ENCODE peak calls at places on chromosome 6, in seven cellular contexts. I is left lung, J is coronary artery, S is dorsolateral prefrontal cortex, P is lung, C is hepatocyte, N is upper lobe of right lung. Q is an unnamed sample.

GRCh38 chr6:98416027-98416426 is 418.3 kb upstream of the POU3F2 start:
- DNase-seq in I (no peak), S (peak; percentile 30), J (no peak), N (no peak), P (no peak), C (no peak), Q (no peak)

GRCh38 chr6:108031968-108032367 is 42.6 kb downstream of the OSTM1 start:
- DNase-seq in J (no peak), P (no peak), C (no peak), N (no peak), S (no peak), I (no peak), Q (no peak)

GRCh38 chr6:95503568-95503967 is 73.8 kb upstream of the MANEA start:
- DNase-seq in C (no peak), I (no peak), N (no peak), J (no peak), S (no peak), P (no peak), Q (no peak)

GRCh38 chr6:105753184-105754097 is 332.7 kb upstream of the PRDM1 start:
- DNase-seq in P (no peak), I (no peak), N (no peak), J (no peak), C (no peak), S (no peak), Q (no peak)

GRCh38 chr6:152313542-152314482 is 323.4 kb downstream of the SYNE1 start:
- DNase-seq in I (no peak), C (peak; percentile 60), P (no peak), N (no peak), J (no peak), S (no peak), Q (peak; percentile 29)

GRCh38 chr6:21067521-21067920 is 526.0 kb upstream of the SOX4 start:
- DNase-seq in I (no peak), J (no peak), N (no peak), S (no peak), P (no peak), C (no peak), Q (no peak)

GRCh38 chr6:163543311-163543710 is 128.8 kb downstream of the QKI start:
- DNase-seq in I (no peak), P (no peak), N (no peak), J (no peak), S (no peak), C (no peak), Q (no peak)

GRCh38 chr6:41345901-41346300 is 10.5 kb downstream of the NCR2 start:
- DNase-seq in P (peak; percentile 20), N (no peak), J (no peak), S (no peak), C (no peak), I (no peak), Q (no peak)

GRCh38 chr6:38078671-38079070 is 259.1 kb downstream of the ZFAND3 start:
- DNase-seq in S (no peak), P (no peak), C (no peak), N (no peak), I (no peak), J (no peak), Q (no peak)

GRCh38 chr6:13292774-13293173 is 35.6 kb downstream of the TBC1D7 start:
- DNase-seq in C (no peak), P (no peak), S (no peak), N (no peak), I (no peak), J (no peak), Q (no peak)

GRCh38 chr6:32655311-32655710 is 11.1 kb downstream of the HLA-DQB1 start:
- DNase-seq in S (no peak), P (no peak), C (no peak), J (no peak), I (no peak), N (no peak), Q (no peak)

GRCh38 chr6:7687145-7688113 is 38.5 kb upstream of the BMP6 start:
- DNase-seq in I (no peak), J (no peak), S (no peak), N (no peak), P (no peak), C (no peak), Q (no peak)

GRCh38 chr6:46411798-46412197 is 79.5 kb downstream of the RCAN2 start:
- DNase-seq in I (no peak), S (no peak), J (no peak), N (no peak), P (no peak), C (no peak), Q (no peak)

GRCh38 chr6:31122803-31123706 is 2.8 kb upstream of the CDSN start:
- DNase-seq in S (peak; percentile 50), I (peak; percentile 79), N (peak; percentile 75), J (no peak), P (peak; percentile 87), C (peak; percentile 83), Q (no peak)

GRCh38 chr6:170024940-170025339 is 265.9 kb downstream of the DLL1 start:
- DNase-seq in P (no peak), N (no peak), S (no peak), I (peak; percentile 38), J (peak; percentile 46), C (peak; percentile 80), Q (no peak)

GRCh38 chr6:112592159-112592558 is 245.0 kb downstream of the RFPL4B start:
- DNase-seq in J (no peak), C (no peak), S (no peak), I (no peak), N (no peak), P (no peak), Q (no peak)

GRCh38 chr6:40473026-40473425 is 114.1 kb downstream of the LRFN2 start:
- DNase-seq in J (no peak), I (no peak), S (no peak), C (no peak), P (no peak), N (no peak), Q (no peak)

GRCh38 chr6:123210645-123211044 is 214.6 kb downstream of the CLVS2 start:
- DNase-seq in C (no peak), I (no peak), N (no peak), S (no peak), P (no peak), J (no peak), Q (no peak)

GRCh38 chr6:130961148-130961547 is 101.9 kb downstream of the EPB41L2 start:
- DNase-seq in C (no peak), I (no peak), P (no peak), J (no peak), S (no peak), N (no peak), Q (no peak)

GRCh38 chr6:1554881-1555569 is 54.7 kb upstream of the FOXC1 start:
- DNase-seq in P (peak; percentile 66), S (peak; percentile 67), C (peak; percentile 72), I (peak; percentile 71), N (peak; percentile 88), J (no peak), Q (no peak)

DNA sequence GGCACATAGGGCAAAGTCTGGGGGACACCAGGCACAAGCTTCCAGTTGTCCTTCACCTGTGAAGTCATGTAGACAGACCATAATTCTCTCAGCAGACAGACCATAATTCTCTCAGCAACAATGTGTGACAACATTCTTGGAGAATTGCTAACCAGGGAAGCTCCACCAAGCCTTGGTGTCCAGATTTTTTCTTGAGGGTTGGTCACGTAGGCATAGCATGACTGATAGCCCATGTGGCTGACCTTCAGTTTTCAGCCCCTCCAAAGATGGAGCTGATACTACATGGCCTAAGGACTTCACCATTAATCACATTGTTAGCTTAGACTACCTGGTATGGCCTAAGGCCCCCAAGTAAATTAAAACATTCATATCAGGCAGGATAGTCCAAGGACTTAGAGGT is 76.8 kb downstream of the CEP57L1 start:
- DNase-seq in P (no peak), J (no peak), C (peak; percentile 19), S (no peak), N (no peak), I (no peak), Q (no peak)
- H3K27ac ChIP-seq in P (no peak overlapping the region), J (no peak overlapping the region), C (peak overlapping the region; percentile 77), S (no peak overlapping the region), N (no peak overlapping the region), I (no peak overlapping the region), Q (no peak overlapping the region)

GRCh38 chr6:132446136-132446535 is 44.9 kb upstream of the MOXD1 start:
- DNase-seq in N (no peak), C (no peak), J (no peak), I (no peak), P (no peak), S (no peak), Q (no peak)
- H3K27ac ChIP-seq in N (no peak overlapping the region), C (no peak overlapping the region), J (no peak overlapping the region), I (no peak overlapping the region), P (no peak overlapping the region), S (no peak overlapping the region), Q (no peak overlapping the region)

DNA sequence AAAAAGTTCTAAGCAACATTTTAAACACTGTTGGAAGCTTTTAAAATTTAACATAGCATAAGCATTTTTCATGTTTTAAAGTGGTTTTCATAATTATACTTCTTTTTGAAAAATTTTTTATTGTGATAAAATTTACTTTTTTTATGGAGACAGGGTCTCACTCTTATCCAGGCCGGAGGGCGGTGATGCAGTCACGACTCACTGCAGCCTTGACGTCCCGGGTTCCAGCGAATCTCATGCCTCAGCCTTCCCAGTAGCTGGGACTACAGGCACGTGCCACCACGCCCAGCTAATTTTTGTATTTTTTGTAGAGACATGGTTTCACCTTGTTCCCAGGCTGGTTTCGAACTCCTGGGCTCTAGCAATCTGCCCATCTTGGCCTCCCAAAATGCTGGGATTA is 46.1 kb upstream of the TULP4 start:
- DNase-seq in C (no peak), S (no peak), J (no peak), I (no peak), N (no peak), P (no peak), Q (no peak)
- H3K27ac ChIP-seq in C (no peak overlapping the region), S (no peak overlapping the region), J (no peak overlapping the region), I (no peak overlapping the region), N (no peak overlapping the region), P (no peak overlapping the region), Q (no peak overlapping the region)

DNA sequence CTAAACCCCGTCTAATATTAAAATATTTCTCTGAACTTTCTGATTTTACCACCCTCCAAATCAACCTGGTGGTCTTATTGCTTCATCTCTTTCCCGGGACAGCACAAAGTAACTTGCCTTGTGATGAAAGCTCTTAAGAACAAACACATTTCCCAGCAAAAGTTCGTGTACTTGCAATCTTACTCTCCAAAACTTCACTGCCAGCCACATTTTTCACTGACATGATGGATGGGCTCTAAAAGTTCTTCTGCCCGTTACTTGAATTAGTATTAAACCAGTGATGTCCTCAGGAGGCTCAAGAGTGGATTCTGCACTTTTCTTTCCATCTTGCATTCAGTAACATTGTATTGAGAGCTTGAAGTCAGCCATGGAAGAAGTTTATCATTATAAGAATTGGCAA is 731.6 kb upstream of the GJE1 start:
- DNase-seq in C (no peak), S (no peak), N (no peak), P (no peak), I (no peak), J (no peak), Q (no peak)
- H3K27ac ChIP-seq in C (peak overlapping the region; percentile 8), S (no peak overlapping the region), N (no peak overlapping the region), P (no peak overlapping the region), I (no peak overlapping the region), J (peak overlapping the region; percentile 13), Q (no peak overlapping the region)

GRCh38 chr6:11921017-11921438 is 91.1 kb upstream of the HIVEP1 start:
- DNase-seq in J (peak; percentile 80), N (no peak), P (no peak), S (no peak), C (peak; percentile 89), I (peak; percentile 66), Q (no peak)
- H3K27ac ChIP-seq in J (peak overlapping the region; percentile 36), N (no peak overlapping the region), P (no peak overlapping the region), S (no peak overlapping the region), C (peak overlapping the region; percentile 86), I (no peak overlapping the region), Q (peak overlapping the region; percentile 6)